ENCODE peak calls at places on chromosomes 13 and 19, in six cellular contexts. C is upper lobe of right lung, B is neural crest cell, D is uterus, L is AG20443, E is NCI-H2029. Q is an unnamed sample.

GRCh38 chr13:48726711-48727110 is 73.0 kb downstream of the CYSLTR2 start:
- DNase-seq in C (no peak), L (no peak), B (no peak), D (no peak), E (no peak), Q (no peak)

GRCh38 chr13:112079696-112080095 is 12.7 kb downstream of the SOX1 start:
- DNase-seq in E (no peak), D (no peak), L (no peak), B (no peak), C (no peak), Q (peak; percentile 31)

GRCh38 chr13:90943961-90944360 is 403.5 kb upstream of the MIR17HG start:
- DNase-seq in C (no peak), L (no peak), E (no peak), B (no peak), D (no peak), Q (peak; percentile 57)

GRCh38 chr13:65985632-65986031 is 1244.5 kb downstream of the PCDH9 start:
- DNase-seq in E (peak; percentile 62), L (no peak), B (no peak), C (no peak), D (no peak), Q (no peak)

GRCh38 chr19:34837262-34837661 is 64.2 kb upstream of the ZNF599 start:
- DNase-seq in L (no peak), B (no peak), E (peak; percentile 93), D (no peak), C (no peak), Q (no peak)

GRCh38 chr13:95608640-95609280 is 35.7 kb downstream of the DZIP1 start:
- DNase-seq in L (no peak), C (no peak), E (no peak), D (no peak), B (no peak), Q (no peak)

GRCh38 chr19:52646571-52647222 is 8.5 kb upstream of the ZNF83 start:
- DNase-seq in L (no peak), E (no peak), B (no peak), C (no peak), D (no peak), Q (no peak)

GRCh38 chr13:106372199-106373160 is 163.0 kb downstream of the EFNB2 start:
- DNase-seq in L (no peak), E (no peak), D (no peak), B (no peak), C (no peak), Q (no peak)

GRCh38 chr13:111573801-111574200 is 253.4 kb downstream of the TEX29 start:
- DNase-seq in E (no peak), D (no peak), B (no peak), L (no peak), C (no peak), Q (no peak)

GRCh38 chr19:3536429-3537100 is 2.4 kb upstream of the TEKTIP1 start:
- DNase-seq in E (no peak), L (peak; percentile 41), B (no peak), C (no peak), D (no peak), Q (no peak)

GRCh38 chr13:78020861-78021260 is 102.2 kb upstream of the EDNRB start:
- DNase-seq in D (no peak), B (peak; percentile 48), E (no peak), L (no peak), C (no peak), Q (peak; percentile 68)

GRCh38 chr13:26483546-26483945 is 73.9 kb upstream of the WASF3 start:
- DNase-seq in L (no peak), D (no peak), E (no peak), B (no peak), C (no peak), Q (no peak)

GRCh38 chr13:96650301-96650886 is 343.9 kb downstream of the OXGR1 start:
- DNase-seq in D (no peak), L (no peak), C (no peak), E (no peak), B (no peak), Q (no peak)

GRCh38 chr13:34654203-34654602 is 287.9 kb upstream of the NBEA start:
- DNase-seq in L (peak; percentile 32), B (no peak), C (no peak), D (no peak), E (no peak), Q (no peak)

GRCh38 chr13:97768134-97768533 is 185.3 kb upstream of the IPO5 start:
- DNase-seq in L (no peak), C (no peak), D (no peak), B (no peak), E (no peak), Q (no peak)

GRCh38 chr13:43003729-43004128 is 11.7 kb upstream of the EPSTI1 start:
- DNase-seq in B (no peak), C (no peak), D (no peak), E (no peak), L (no peak), Q (no peak)

GRCh38 chr13:99743079-99743478 is 228.5 kb downstream of the ZIC5 start:
- DNase-seq in E (no peak), L (no peak), C (no peak), B (no peak), D (no peak), Q (peak; percentile 94)

GRCh38 chr13:23679214-23679613 is 109.0 kb downstream of the TNFRSF19 start:
- DNase-seq in C (no peak), D (no peak), L (no peak), E (no peak), B (no peak), Q (no peak)

GRCh38 chr13:75363371-75363770 is 118.6 kb downstream of the TBC1D4 start:
- DNase-seq in D (no peak), L (no peak), E (no peak), B (no peak), C (no peak), Q (no peak)

GRCh38 chr19:40921005-40921897 is 39.2 kb upstream of the CYP2A7 start:
- DNase-seq in B (no peak), D (no peak), E (peak; percentile 80), L (no peak), C (peak; percentile 82), Q (peak; percentile 47)

GRCh38 chr13:79451500-79451962 is 29.4 kb upstream of the NDFIP2 start:
- DNase-seq in B (no peak), C (no peak), E (no peak), L (peak; percentile 91), D (no peak), Q (no peak)

GRCh38 chr19:5154129-5154798 is 185.4 kb downstream of the KDM4B start:
- DNase-seq in L (peak; percentile 48), E (peak; percentile 12), D (peak; percentile 19), C (peak; percentile 66), B (peak; percentile 57), Q (no peak)

GRCh38 chr19:459724-460511 is 915 bp downstream of the SHC2 start:
- DNase-seq in E (peak; percentile 45), C (peak; percentile 83), L (peak; percentile 67), B (peak; percentile 63), D (peak; percentile 77), Q (peak; percentile 99)

GRCh38 chr13:101230271-101230890 is 185.9 kb downstream of the NALCN start:
- DNase-seq in B (no peak), C (no peak), E (no peak), D (no peak), L (no peak), Q (no peak)

GRCh38 chr19:48511800-48512503 is at the start of gene LMTK3:
- DNase-seq in B (no peak), D (no peak), L (peak; percentile 40), C (no peak), E (peak; percentile 11), Q (peak; percentile 68)

GRCh38 chr19:13260883-13261653 is 110.9 kb downstream of the IER2 start:
- DNase-seq in D (no peak), E (no peak), C (no peak), L (peak; percentile 93), B (no peak), Q (no peak)

GRCh38 chr13:32126298-32126697 is 94.7 kb downstream of the FRY start:
- DNase-seq in E (no peak), D (no peak), L (no peak), B (no peak), C (no peak), Q (no peak)

GRCh38 chr13:66348745-66349720 is 881.1 kb downstream of the PCDH9 start:
- DNase-seq in L (no peak), E (peak; percentile 71), C (no peak), D (no peak), B (no peak), Q (peak; percentile 59)

GRCh38 chr19:18317998-18318800 is 4.7 kb downstream of the LSM4 start:
- DNase-seq in D (no peak), C (no peak), B (no peak), L (peak; percentile 3), E (no peak), Q (no peak)

GRCh38 chr13:84491952-84492351 is 609.7 kb upstream of the SLITRK1 start:
- DNase-seq in L (no peak), E (no peak), B (no peak), C (no peak), D (no peak), Q (no peak)

GRCh38 chr19:50255115-50255514 is 51.7 kb downstream of the MYH14 start:
- DNase-seq in C (no peak), B (no peak), D (no peak), E (no peak), L (no peak), Q (no peak)

GRCh38 chr13:110815471-110816204 is 99.2 kb downstream of the ANKRD10 start:
- DNase-seq in C (peak; percentile 30), L (no peak), D (no peak), B (no peak), E (peak; percentile 95), Q (peak; percentile 88)

GRCh38 chr13:61728468-61728867 is 312.8 kb upstream of the PCDH20 start:
- DNase-seq in B (no peak), E (no peak), D (no peak), C (no peak), L (peak; percentile 22), Q (peak; percentile 33)

GRCh38 chr19:51387924-51388389 is at the start of gene LIM2:
- DNase-seq in C (no peak), L (no peak), D (no peak), E (no peak), B (no peak), Q (no peak)

GRCh38 chr13:76620036-76620435 is 266.2 kb downstream of the KCTD12 start:
- DNase-seq in D (no peak), C (no peak), E (no peak), B (no peak), L (no peak), Q (no peak)

GRCh38 chr19:55646889-55647731 is 902 bp upstream of the CCDC106 start:
- DNase-seq in E (peak; percentile 35), C (no peak), B (no peak), L (no peak), D (no peak), Q (peak; percentile 34)

GRCh38 chr13:100129605-100130004 is 40.7 kb downstream of the PCCA start:
- DNase-seq in L (peak; percentile 26), D (no peak), E (no peak), C (no peak), B (no peak), Q (no peak)

GRCh38 chr19:29404951-29405727 is 120.7 kb upstream of the VSTM2B start:
- DNase-seq in E (no peak), C (no peak), D (peak; percentile 70), L (peak; percentile 51), B (peak; percentile 13), Q (peak; percentile 91)

Q was measured in NCI-H1417.